ENCODE peak calls at places on chromosome 22, in nine cellular contexts. One of them, this sample, is unnamed.

GRCh38 chr22:26718905-26719304 is 61.5 kb downstream of the MIAT start:
- ATAC-seq in Panc1: no peak
- ATAC-seq in right lobe of liver: no peak
- ATAC-seq in omental fat pad: no peak
- ATAC-seq in activated naive CD8-positive, alpha-beta T cell treated with anti-CD3 and anti-CD28 coated beads, Interleukin-2, amount 50 U/mL, for 24 hours: no peak
- ATAC-seq in right cardiac atrium: no peak
- ATAC-seq in gastroesophageal sphincter: no peak
- ATAC-seq in natural killer cell: no peak
- ATAC-seq in T-cell: no peak
- ATAC-seq in this sample: peak; percentile 93

GRCh38 chr22:30884211-30885000 is 84.2 kb downstream of the MORC2 start:
- ATAC-seq in Panc1: no peak
- ATAC-seq in right lobe of liver: no peak
- ATAC-seq in omental fat pad: no peak
- ATAC-seq in activated naive CD8-positive, alpha-beta T cell treated with anti-CD3 and anti-CD28 coated beads, Interleukin-2, amount 50 U/mL, for 24 hours: no peak
- ATAC-seq in right cardiac atrium: no peak
- ATAC-seq in gastroesophageal sphincter: no peak
- ATAC-seq in natural killer cell: no peak
- ATAC-seq in T-cell: no peak
- ATAC-seq in this sample: no peak

GRCh38 chr22:50082197-50082715 is 3.0 kb downstream of the MLC1 start:
- ATAC-seq in Panc1: no peak
- ATAC-seq in right lobe of liver: no peak
- ATAC-seq in omental fat pad: no peak
- ATAC-seq in activated naive CD8-positive, alpha-beta T cell treated with anti-CD3 and anti-CD28 coated beads, Interleukin-2, amount 50 U/mL, for 24 hours: no peak
- ATAC-seq in right cardiac atrium: no peak
- ATAC-seq in gastroesophageal sphincter: no peak
- ATAC-seq in natural killer cell: no peak
- ATAC-seq in T-cell: no peak
- ATAC-seq in this sample: no peak

GRCh38 chr22:44539467-44540063 is 41.5 kb upstream of the RTL6 start:
- ATAC-seq in Panc1: no peak
- ATAC-seq in right lobe of liver: no peak
- ATAC-seq in omental fat pad: no peak
- ATAC-seq in activated naive CD8-positive, alpha-beta T cell treated with anti-CD3 and anti-CD28 coated beads, Interleukin-2, amount 50 U/mL, for 24 hours: no peak
- ATAC-seq in right cardiac atrium: no peak
- ATAC-seq in gastroesophageal sphincter: no peak
- ATAC-seq in natural killer cell: no peak
- ATAC-seq in T-cell: no peak
- ATAC-seq in this sample: no peak

GRCh38 chr22:44623771-44624510 is 78.1 kb upstream of the PRR5 start:
- ATAC-seq in Panc1: peak; percentile 82
- ATAC-seq in right lobe of liver: no peak
- ATAC-seq in omental fat pad: no peak
- ATAC-seq in activated naive CD8-positive, alpha-beta T cell treated with anti-CD3 and anti-CD28 coated beads, Interleukin-2, amount 50 U/mL, for 24 hours: no peak
- ATAC-seq in right cardiac atrium: no peak
- ATAC-seq in gastroesophageal sphincter: no peak
- ATAC-seq in natural killer cell: no peak
- ATAC-seq in T-cell: no peak
- ATAC-seq in this sample: no peak

GRCh38 chr22:41028841-41029240 is 63.6 kb upstream of the EP300 start:
- ATAC-seq in Panc1: no peak
- ATAC-seq in right lobe of liver: no peak
- ATAC-seq in omental fat pad: peak; percentile 85
- ATAC-seq in activated naive CD8-positive, alpha-beta T cell treated with anti-CD3 and anti-CD28 coated beads, Interleukin-2, amount 50 U/mL, for 24 hours: no peak
- ATAC-seq in right cardiac atrium: peak; percentile 43
- ATAC-seq in gastroesophageal sphincter: peak; percentile 76
- ATAC-seq in natural killer cell: no peak
- ATAC-seq in T-cell: no peak
- ATAC-seq in this sample: peak; percentile 86

GRCh38 chr22:38955926-38956325 is 1.5 kb upstream of the APOBEC3A start:
- ATAC-seq in Panc1: no peak
- ATAC-seq in right lobe of liver: no peak
- ATAC-seq in omental fat pad: no peak
- ATAC-seq in activated naive CD8-positive, alpha-beta T cell treated with anti-CD3 and anti-CD28 coated beads, Interleukin-2, amount 50 U/mL, for 24 hours: no peak
- ATAC-seq in right cardiac atrium: no peak
- ATAC-seq in gastroesophageal sphincter: no peak
- ATAC-seq in natural killer cell: no peak
- ATAC-seq in T-cell: no peak
- ATAC-seq in this sample: no peak

GRCh38 chr22:42745118-42745517 is 24.4 kb upstream of the A4GALT start:
- ATAC-seq in Panc1: no peak
- ATAC-seq in right lobe of liver: peak; percentile 47
- ATAC-seq in omental fat pad: no peak
- ATAC-seq in activated naive CD8-positive, alpha-beta T cell treated with anti-CD3 and anti-CD28 coated beads, Interleukin-2, amount 50 U/mL, for 24 hours: no peak
- ATAC-seq in right cardiac atrium: no peak
- ATAC-seq in gastroesophageal sphincter: no peak
- ATAC-seq in natural killer cell: no peak
- ATAC-seq in T-cell: no peak
- ATAC-seq in this sample: peak; percentile 54

GRCh38 chr22:37569009-37569920 is 9.0 kb downstream of the CDC42EP1 start:
- ATAC-seq in Panc1: peak; percentile 23
- ATAC-seq in right lobe of liver: peak; percentile 62
- ATAC-seq in omental fat pad: peak; percentile 34
- ATAC-seq in activated naive CD8-positive, alpha-beta T cell treated with anti-CD3 and anti-CD28 coated beads, Interleukin-2, amount 50 U/mL, for 24 hours: no peak
- ATAC-seq in right cardiac atrium: peak; percentile 6
- ATAC-seq in gastroesophageal sphincter: no peak
- ATAC-seq in natural killer cell: no peak
- ATAC-seq in T-cell: no peak
- ATAC-seq in this sample: no peak

GRCh38 chr22:44459041-44459440 is 39.0 kb downstream of the RTL6 start:
- ATAC-seq in Panc1: no peak
- ATAC-seq in right lobe of liver: no peak
- ATAC-seq in omental fat pad: no peak
- ATAC-seq in activated naive CD8-positive, alpha-beta T cell treated with anti-CD3 and anti-CD28 coated beads, Interleukin-2, amount 50 U/mL, for 24 hours: no peak
- ATAC-seq in right cardiac atrium: no peak
- ATAC-seq in gastroesophageal sphincter: no peak
- ATAC-seq in natural killer cell: no peak
- ATAC-seq in T-cell: no peak
- ATAC-seq in this sample: no peak

GRCh38 chr22:23037429-23038333 is 32.6 kb upstream of the GNAZ start:
- ATAC-seq in Panc1: no peak
- ATAC-seq in right lobe of liver: no peak
- ATAC-seq in omental fat pad: no peak
- ATAC-seq in activated naive CD8-positive, alpha-beta T cell treated with anti-CD3 and anti-CD28 coated beads, Interleukin-2, amount 50 U/mL, for 24 hours: no peak
- ATAC-seq in right cardiac atrium: no peak
- ATAC-seq in gastroesophageal sphincter: no peak
- ATAC-seq in natural killer cell: no peak
- ATAC-seq in T-cell: no peak
- ATAC-seq in this sample: no peak

GRCh38 chr22:44838316-44839016 is 86.1 kb downstream of the ARHGAP8 start:
- ATAC-seq in Panc1: no peak
- ATAC-seq in right lobe of liver: no peak
- ATAC-seq in omental fat pad: no peak
- ATAC-seq in activated naive CD8-positive, alpha-beta T cell treated with anti-CD3 and anti-CD28 coated beads, Interleukin-2, amount 50 U/mL, for 24 hours: no peak
- ATAC-seq in right cardiac atrium: no peak
- ATAC-seq in gastroesophageal sphincter: no peak
- ATAC-seq in natural killer cell: no peak
- ATAC-seq in T-cell: no peak
- ATAC-seq in this sample: no peak

GRCh38 chr22:29617922-29618629 is 14.6 kb downstream of the NF2 start:
- ATAC-seq in Panc1: no peak
- ATAC-seq in right lobe of liver: no peak
- ATAC-seq in omental fat pad: peak; percentile 49
- ATAC-seq in activated naive CD8-positive, alpha-beta T cell treated with anti-CD3 and anti-CD28 coated beads, Interleukin-2, amount 50 U/mL, for 24 hours: peak; percentile 82
- ATAC-seq in right cardiac atrium: no peak
- ATAC-seq in gastroesophageal sphincter: peak; percentile 34
- ATAC-seq in natural killer cell: no peak
- ATAC-seq in T-cell: no peak
- ATAC-seq in this sample: peak; percentile 72

GRCh38 chr22:43101306-43101705 is 9.2 kb upstream of the BIK start:
- ATAC-seq in Panc1: no peak
- ATAC-seq in right lobe of liver: peak; percentile 75
- ATAC-seq in omental fat pad: no peak
- ATAC-seq in activated naive CD8-positive, alpha-beta T cell treated with anti-CD3 and anti-CD28 coated beads, Interleukin-2, amount 50 U/mL, for 24 hours: no peak
- ATAC-seq in right cardiac atrium: peak; percentile 82
- ATAC-seq in gastroesophageal sphincter: no peak
- ATAC-seq in natural killer cell: no peak
- ATAC-seq in T-cell: no peak
- ATAC-seq in this sample: no peak

GRCh38 chr22:26447594-26448329 is 18.7 kb downstream of the ASPHD2 start:
- ATAC-seq in Panc1: no peak
- ATAC-seq in right lobe of liver: no peak
- ATAC-seq in omental fat pad: no peak
- ATAC-seq in activated naive CD8-positive, alpha-beta T cell treated with anti-CD3 and anti-CD28 coated beads, Interleukin-2, amount 50 U/mL, for 24 hours: no peak
- ATAC-seq in right cardiac atrium: no peak
- ATAC-seq in gastroesophageal sphincter: no peak
- ATAC-seq in natural killer cell: no peak
- ATAC-seq in T-cell: no peak
- ATAC-seq in this sample: no peak